ENCODE peak calls at places on chromosomes 16 and 17, in six cellular contexts. U is K562, S is SK-N-SH, D is GM12878, N is HepG2, R is H1. W is an unnamed sample.

GRCh38 chr16:12868169-12868568 is 33.2 kb upstream of the SHISA9 start:
- DNase-seq in R (no peak), S (no peak), U (no peak), N (no peak), D (no peak), W (no peak)

GRCh38 chr17:14197582-14197981 is 39.1 kb downstream of the CDRT15 start:
- DNase-seq in N (no peak), R (no peak), D (no peak), U (no peak), S (no peak), W (no peak)

GRCh38 chr17:1593630-1593931 is 31.0 kb upstream of the PITPNA start:
- DNase-seq in R (no peak), S (no peak), N (no peak), U (no peak), D (no peak), W (no peak)

GRCh38 chr17:34756670-34757021 is 177.3 kb downstream of the TMEM132E start:
- DNase-seq in R (no peak), S (no peak), U (no peak), D (no peak), N (no peak), W (no peak)

GRCh38 chr16:2388875-2389433 is 40.3 kb upstream of the CCNF start:
- DNase-seq in R (no peak), U (no peak), S (no peak), N (peak), D (no peak), W (no peak)

GRCh38 chr16:13316008-13316407 is 414.6 kb downstream of the SHISA9 start:
- DNase-seq in U (no peak), S (no peak), N (no peak), R (no peak), D (no peak), W (no peak)

GRCh38 chr17:73773702-73774101 is 129.5 kb upstream of the SDK2 start:
- DNase-seq in N (no peak), D (no peak), R (no peak), S (no peak), U (no peak), W (no peak)

GRCh38 chr16:12575288-12575687 is 228.4 kb downstream of the CPPED1 start:
- DNase-seq in N (no peak), D (no peak), U (no peak), S (no peak), R (no peak), W (no peak)

GRCh38 chr17:27353469-27354050 is 59.6 kb downstream of the WSB1 start:
- DNase-seq in D (peak), U (peak), R (peak), S (peak), N (peak), W (peak)

GRCh38 chr17:54744750-54745149 is 155.9 kb upstream of the TOM1L1 start:
- DNase-seq in N (no peak), S (no peak), R (no peak), U (no peak), D (no peak), W (no peak)

GRCh38 chr16:66740010-66740409 is 11.4 kb downstream of the DYNC1LI2 start:
- DNase-seq in S (peak), U (peak), D (no peak), R (no peak), N (peak), W (no peak)

GRCh38 chr17:50609376-50610074 is 25.2 kb upstream of the ABCC3 start:
- DNase-seq in S (no peak), D (no peak), U (no peak), N (no peak), R (no peak), W (no peak)
- TF ChIP-seq TAF1 in S (no peak), D (no peak), U (no peak), N (no peak), R (no peak), W (no peak)

GRCh38 chr16:89563639-89564392 is 3.3 kb downstream of the RPL13 start:
- DNase-seq in R (no peak), S (no peak), U (no peak), D (no peak), N (no peak), W (no peak)

GRCh38 chr16:89567656-89568594 is 7.4 kb downstream of the RPL13 start:
- DNase-seq in S (no peak), R (no peak), N (no peak), D (no peak), U (no peak), W (no peak)

GRCh38 chr16:89565256-89565505 is 4.7 kb downstream of the RPL13 start:
- DNase-seq in S (peak), R (no peak), D (no peak), N (no peak), U (no peak), W (no peak)

GRCh38 chr16:89564476-89565255 is 4.2 kb downstream of the RPL13 start:
- DNase-seq in S (no peak), U (no peak), N (peak), R (no peak), D (no peak), W (no peak)

GRCh38 chr16:89565506-89566372 is 5.3 kb downstream of the RPL13 start:
- DNase-seq in U (peak), N (peak), D (no peak), R (no peak), S (peak), W (no peak)
- TF ChIP-seq TAF1 in U (no peak), N (no peak), D (no peak), R (no peak), S (no peak), W (no peak)

GRCh38 chr17:58378895-58379824 is 27.2 kb upstream of the SUPT4H1 start:
- DNase-seq in U (no peak), D (no peak), N (no peak), S (no peak), R (no peak), W (no peak)
- TF ChIP-seq TAF1 in U (no peak), D (no peak), N (no peak), S (no peak), R (no peak), W (no peak)

GRCh38 chr17:36818134-36818825 is 119.0 kb upstream of the LHX1 start:
- DNase-seq in U (no peak), D (no peak), R (no peak), N (no peak), S (no peak), W (no peak)
- TF ChIP-seq TAF1 in U (no peak), D (no peak), R (no peak), N (no peak), S (no peak), W (no peak)

GRCh38 chr16:52964290-52964689 is 88.4 kb downstream of the CHD9NB start:
- DNase-seq in D (no peak), S (no peak), N (no peak), R (no peak), U (no peak), W (no peak)
- TF ChIP-seq TAF1 in D (no peak), S (no peak), N (no peak), R (no peak), U (no peak), W (no peak)

DNA sequence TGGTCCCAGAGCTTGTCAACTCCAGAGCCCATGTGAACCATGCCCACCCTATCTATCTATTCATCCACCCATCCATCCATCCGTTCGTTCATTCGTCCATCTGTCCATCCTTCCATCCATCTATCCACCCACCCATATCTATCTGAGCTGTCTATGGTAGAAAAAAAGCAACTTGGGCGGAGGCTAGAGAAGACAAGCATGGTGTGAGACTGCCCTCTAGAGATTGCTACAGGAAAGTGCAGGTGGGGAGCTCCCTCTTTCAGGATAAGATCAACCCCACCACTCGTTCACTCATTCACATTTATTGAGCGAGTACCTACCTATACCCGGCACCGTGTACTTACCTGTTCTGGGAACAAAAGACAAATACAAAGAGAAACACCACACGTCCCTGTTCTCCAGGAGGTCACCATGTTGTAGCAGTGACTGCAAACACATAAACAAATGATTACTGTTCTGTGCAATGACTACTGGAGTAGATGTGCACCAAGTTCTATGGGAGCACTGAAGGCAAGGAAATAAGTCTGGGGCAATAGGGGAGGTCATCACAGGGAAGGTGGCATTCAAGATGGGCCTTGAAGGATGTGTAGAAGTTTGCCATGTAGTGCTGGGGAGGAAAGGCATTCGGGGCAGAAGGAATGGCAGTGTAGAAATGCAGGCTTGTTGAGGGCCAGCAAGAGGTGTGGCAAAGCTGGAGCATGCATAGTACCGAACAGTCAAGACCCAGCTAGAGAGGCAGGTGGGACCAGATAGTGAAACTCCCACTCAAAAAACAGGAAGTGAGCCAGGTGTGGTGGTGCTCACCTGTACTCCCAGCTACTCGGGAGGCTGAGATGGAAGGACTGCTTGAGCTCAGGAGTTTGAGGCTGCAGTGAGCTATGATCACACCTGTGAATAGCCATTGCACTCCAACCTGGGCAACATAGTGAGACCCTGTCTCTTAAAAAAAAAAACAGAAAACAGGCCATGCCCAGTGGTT is 13.4 kb upstream of the ATP5MC1 start:
- DNase-seq in N (peak), D (peak), U (peak), R (no peak), S (peak), W (peak)
- TF ChIP-seq TAF1 in N (no peak), D (no peak), U (no peak), R (no peak), S (no peak), W (peak)

DNA sequence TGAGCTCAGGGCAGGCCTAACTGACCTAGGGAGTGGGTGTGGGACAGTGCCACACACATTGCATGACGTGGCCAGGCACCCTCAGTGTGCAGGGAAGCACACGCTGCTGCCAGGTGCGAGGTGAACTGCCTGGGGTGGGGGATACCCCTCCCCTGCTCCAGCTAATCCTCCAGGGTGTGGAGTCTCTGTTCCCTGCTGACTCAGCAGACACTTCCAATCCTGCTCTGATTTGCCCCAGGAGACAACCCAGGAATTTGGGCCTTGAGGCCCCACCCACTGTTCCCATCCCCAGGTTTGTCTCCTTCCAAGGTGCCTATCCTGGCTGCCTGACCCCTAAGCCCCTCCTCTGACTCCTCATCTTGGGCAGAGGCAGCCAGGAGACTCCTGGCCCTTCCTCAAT is 10.7 kb downstream of the DLX3 start:
- DNase-seq in N (no peak), S (peak), U (no peak), R (no peak), D (no peak), W (no peak)
- TF ChIP-seq TAF1 in N (no peak), S (no peak), U (no peak), R (no peak), D (no peak), W (no peak)

GRCh38 chr16:79250457-79251098 is 350.0 kb downstream of the MAF start:
- DNase-seq in D (no peak), N (no peak), U (no peak), R (no peak), S (no peak), W (no peak)
- TF ChIP-seq TAF1 in D (no peak), N (no peak), U (no peak), R (no peak), S (no peak), W (no peak)

W was measured in GM12891.